ENCODE peak calls at places on chromosomes 13 and 19, in nine cellular contexts. P, M, E, V, Z, L, B, F and D are unnamed samples.
A peak's percentile ranks its signal among the peaks of the same experiment; 100 is the strongest.

GRCh38 chr13:48908381-48909087 is 67.2 kb upstream of the FNDC3A start:
- DNase-seq in M (no peak), E (no peak), V (no peak), Z (no peak), F (no peak), B (no peak), L (no peak), P (no peak), D (peak; percentile 23)

GRCh38 chr19:7191946-7192691 is 102.1 kb downstream of the INSR start:
- DNase-seq in Z (no peak), F (no peak), V (no peak), M (no peak), P (no peak), L (no peak), B (no peak), E (no peak), D (no peak)

GRCh38 chr13:94331281-94331680 is 148.2 kb downstream of the DCT start:
- DNase-seq in P (no peak), E (no peak), V (no peak), L (no peak), B (no peak), F (no peak), Z (no peak), M (no peak), D (no peak)

GRCh38 chr19:54573330-54573872 is at the start of gene LILRA2:
- DNase-seq in V (no peak), E (no peak), M (no peak), B (no peak), F (no peak), P (no peak), Z (no peak), L (no peak), D (no peak)

GRCh38 chr13:112391747-112392146 is 15.6 kb downstream of the SPACA7 start:
- DNase-seq in V (no peak), M (no peak), E (no peak), F (no peak), Z (no peak), L (no peak), B (no peak), P (no peak), D (no peak)

GRCh38 chr13:86681223-86681622 is 882.0 kb upstream of the SLITRK6 start:
- DNase-seq in P (no peak), E (no peak), M (no peak), V (no peak), L (no peak), F (no peak), Z (no peak), B (no peak), D (no peak)

GRCh38 chr19:3057275-3057714 is 5.0 kb downstream of the TLE5 start:
- DNase-seq in B (peak; percentile 94), Z (peak; percentile 88), L (peak; percentile 99), M (peak; percentile 92), E (no peak), P (no peak), F (peak; percentile 86), V (peak; percentile 93), D (peak; percentile 51)

GRCh38 chr13:80828759-80829158 is 487.8 kb upstream of the SPRY2 start:
- DNase-seq in P (no peak), B (no peak), E (no peak), F (no peak), L (no peak), Z (no peak), V (no peak), M (no peak), D (no peak)

GRCh38 chr13:28704282-28704681 is 14.5 kb downstream of the SLC46A3 start:
- DNase-seq in M (no peak), E (no peak), Z (no peak), B (no peak), F (no peak), V (no peak), P (no peak), L (no peak), D (no peak)

GRCh38 chr19:42229263-42229854 is 9.2 kb downstream of the ZNF526 start:
- DNase-seq in E (no peak), L (no peak), P (no peak), B (no peak), M (no peak), F (no peak), Z (no peak), V (no peak), D (no peak)

GRCh38 chr19:11125994-11126685 is 29.4 kb downstream of the SPC24 start:
- DNase-seq in B (peak; percentile 80), F (peak; percentile 76), Z (peak; percentile 80), M (peak; percentile 91), V (peak; percentile 84), P (peak; percentile 49), E (no peak), L (peak; percentile 84), D (peak; percentile 41)
- H3K36me3 ChIP-seq in B (peaks cover 42% of the 10 kb centered on the region), F (peaks cover 97% of the 10 kb centered on the region), Z (peaks cover 84% of the 10 kb centered on the region), M (peaks cover 22% of the 10 kb centered on the region), V (peaks cover 98% of the 10 kb centered on the region), P (peaks cover 95% of the 10 kb centered on the region), E (peaks cover 37% of the 10 kb centered on the region), L (peaks cover 15% of the 10 kb centered on the region), D (peaks cover 42% of the 10 kb centered on the region)

GRCh38 chr19:1213391-1214286 is 8.1 kb downstream of the STK11 start:
- DNase-seq in B (peak; percentile 23), E (peak; percentile 51), V (peak; percentile 73), F (peak; percentile 68), P (peak; percentile 73), M (peak; percentile 88), Z (peak; percentile 60), L (peak; percentile 61), D (no peak)
- H3K36me3 ChIP-seq in B (no peaks in the 10 kb centered on the region), E (peaks cover 11% of the 10 kb centered on the region), V (peaks cover 17% of the 10 kb centered on the region), F (peaks cover 29% of the 10 kb centered on the region), P (peaks cover 7% of the 10 kb centered on the region), M (no peaks in the 10 kb centered on the region), Z (peaks cover 19% of the 10 kb centered on the region), L (no peaks in the 10 kb centered on the region), D (no peaks in the 10 kb centered on the region)

GRCh38 chr19:5017235-5017634 is 48.3 kb downstream of the KDM4B start:
- DNase-seq in Z (no peak), B (no peak), E (no peak), F (no peak), L (no peak), P (no peak), M (no peak), V (no peak), D (no peak)
- H3K36me3 ChIP-seq in Z (peaks cover 34% of the 10 kb centered on the region), B (no peaks in the 10 kb centered on the region), E (peaks cover 23% of the 10 kb centered on the region), F (peaks cover 37% of the 10 kb centered on the region), L (no peaks in the 10 kb centered on the region), P (peaks cover 12% of the 10 kb centered on the region), M (peaks cover 21% of the 10 kb centered on the region), V (peaks cover 49% of the 10 kb centered on the region), D (peaks cover 21% of the 10 kb centered on the region)

GRCh38 chr13:113629814-113630213 is 28.2 kb downstream of the ATP4B start:
- DNase-seq in P (no peak), M (no peak), V (no peak), L (peak; percentile 5), B (no peak), F (no peak), E (no peak), Z (peak; percentile 11), D (no peak)

GRCh38 chr13:113630804-113631203 is 27.2 kb downstream of the ATP4B start:
- DNase-seq in E (no peak), V (no peak), L (peak; percentile 3), M (no peak), P (no peak), B (no peak), Z (peak; percentile 5), F (no peak), D (no peak)

GRCh38 chr13:113632706-113633484 is 25.1 kb downstream of the ATP4B start:
- DNase-seq in E (no peak), M (no peak), Z (peak; percentile 6), P (no peak), F (no peak), L (peak; percentile 2), V (no peak), B (no peak), D (no peak)

GRCh38 chr13:113630296-113630695 is 27.7 kb downstream of the ATP4B start:
- DNase-seq in E (no peak), F (no peak), M (no peak), Z (peak; percentile 0), B (no peak), P (no peak), V (no peak), L (no peak), D (no peak)

DNA sequence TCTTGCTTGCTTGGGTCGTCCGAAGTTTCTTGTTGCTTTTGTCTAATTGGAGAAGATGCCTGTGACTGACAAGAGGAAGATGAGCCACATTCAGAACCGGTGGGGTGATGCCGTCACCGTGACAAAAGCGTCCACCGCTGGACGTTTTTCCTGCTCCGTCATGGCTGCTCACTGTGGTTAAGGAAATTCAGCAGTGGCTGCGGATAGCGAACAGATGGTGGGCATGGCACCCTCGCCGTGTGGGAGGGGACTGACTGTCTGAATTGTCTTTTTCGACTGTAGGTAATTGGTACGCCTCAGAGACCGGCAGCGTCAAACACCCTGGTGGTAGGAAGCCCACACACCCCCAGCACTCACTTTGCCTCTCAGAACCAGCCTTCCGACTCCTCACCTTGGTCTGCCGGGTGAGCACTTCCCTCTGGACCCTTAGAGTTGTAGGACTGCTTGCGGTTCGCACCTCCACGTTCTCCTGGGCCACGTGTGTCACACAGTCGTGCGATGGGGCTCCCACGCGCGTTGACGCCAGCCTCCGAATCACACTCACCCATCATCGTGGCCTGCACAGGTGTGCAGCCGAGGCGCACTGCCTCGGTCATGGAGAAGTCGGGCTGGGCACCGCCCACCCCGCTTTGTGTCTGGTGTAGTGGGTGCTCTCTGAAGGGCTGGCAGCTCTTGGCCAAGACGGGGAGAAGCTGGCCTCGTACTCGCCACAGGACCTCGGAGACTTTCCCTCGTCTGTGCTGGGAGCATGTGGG is 26.5 kb downstream of the ATP4B start:
- DNase-seq in B (no peak), L (peak; percentile 13), V (no peak), P (no peak), E (no peak), F (no peak), Z (peak; percentile 8), M (no peak), D (no peak)
- H3K36me3 ChIP-seq in B (peaks cover 18% of the 10 kb centered on the region), L (peaks cover 4% of the 10 kb centered on the region), V (peaks cover 99% of the 10 kb centered on the region), P (peaks cover 56% of the 10 kb centered on the region), E (peaks cover 33% of the 10 kb centered on the region), F (peaks cover 69% of the 10 kb centered on the region), Z (peaks cover 65% of the 10 kb centered on the region), M (peaks cover 25% of the 10 kb centered on the region), D (peaks cover 22% of the 10 kb centered on the region)

DNA sequence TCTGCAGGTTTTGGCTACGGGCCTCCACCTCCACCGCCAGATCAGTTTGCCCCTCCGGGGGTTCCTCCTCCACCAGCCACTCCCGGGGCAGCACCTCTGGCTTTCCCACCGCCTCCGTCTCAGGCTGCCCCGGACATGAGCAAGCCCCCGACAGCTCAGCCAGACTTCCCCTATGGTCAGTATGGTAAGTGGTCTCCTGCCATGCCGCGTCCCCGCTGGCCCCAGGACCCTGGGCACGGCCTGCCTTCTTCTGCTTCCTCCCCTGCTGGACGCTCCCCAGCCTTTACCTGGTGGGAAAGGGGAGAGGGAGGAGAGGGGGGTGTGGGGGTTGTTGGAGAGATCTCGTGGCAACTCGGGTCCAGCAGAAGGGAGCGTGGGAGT is 5.7 kb upstream of the RPS15 start:
- DNase-seq in M (no peak), Z (no peak), V (no peak), B (no peak), E (no peak), L (no peak), P (no peak), F (no peak), D (no peak)
- H3K36me3 ChIP-seq in M (peaks cover 58% of the 10 kb centered on the region), Z (peaks cover 82% of the 10 kb centered on the region), V (peaks cover 85% of the 10 kb centered on the region), B (peaks cover 21% of the 10 kb centered on the region), E (peaks cover 54% of the 10 kb centered on the region), L (peaks cover 22% of the 10 kb centered on the region), P (peaks cover 69% of the 10 kb centered on the region), F (peaks cover 84% of the 10 kb centered on the region), D (peaks cover 58% of the 10 kb centered on the region)

DNA sequence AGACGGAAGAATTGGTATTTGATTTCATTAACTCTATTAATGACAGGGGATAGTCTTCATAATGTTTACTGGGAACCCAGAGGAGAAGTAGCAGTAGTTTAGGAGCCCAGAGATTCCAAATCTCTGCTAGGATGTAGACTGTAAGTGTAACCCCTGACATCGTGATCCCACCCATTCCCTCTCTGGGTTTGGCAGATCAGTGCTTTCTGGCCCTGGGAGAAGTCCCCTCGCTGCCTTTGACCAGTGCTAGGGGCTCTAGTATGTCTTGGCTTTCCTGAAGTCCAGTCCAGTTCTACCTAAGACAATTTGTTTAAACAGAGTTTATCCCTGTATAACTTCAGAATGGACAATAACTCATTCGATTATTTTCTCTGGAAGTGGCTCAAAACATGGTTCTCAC is 11.6 kb downstream of the KLF5 start:
- DNase-seq in L (no peak), M (no peak), B (no peak), Z (no peak), V (no peak), P (no peak), E (no peak), F (no peak), D (no peak)
- H3K36me3 ChIP-seq in L (no peaks in the 10 kb centered on the region), M (no peaks in the 10 kb centered on the region), B (no peaks in the 10 kb centered on the region), Z (no peaks in the 10 kb centered on the region), V (peaks cover 12% of the 10 kb centered on the region), P (no peaks in the 10 kb centered on the region), E (no peaks in the 10 kb centered on the region), F (no peaks in the 10 kb centered on the region), D (no peaks in the 10 kb centered on the region)